ENCODE peak calls at places on chromosomes 12 and 14, in six cellular contexts. One of them, this sample, is unnamed.

GRCh38 chr12:75632452-75632851 is 121.0 kb upstream of the KRR1 start:
- DNase-seq in A673: peak
- DNase-seq in stimulated activated CD4-positive, alpha-beta T cell treated with anti-CD3 and anti-CD28 coated beads, Interleukin-1b, Interleukin-23, amount 100 ng/mL, for 48 hours: no peak
- DNase-seq in uterus: no peak
- DNase-seq in KBM-7: no peak
- DNase-seq in psoas muscle: no peak
- DNase-seq in this sample: no peak

GRCh38 chr12:91852646-91853045 is 293.0 kb downstream of the BTG1 start:
- DNase-seq in A673: no peak
- DNase-seq in stimulated activated CD4-positive, alpha-beta T cell treated with anti-CD3 and anti-CD28 coated beads, Interleukin-1b, Interleukin-23, amount 100 ng/mL, for 48 hours: no peak
- DNase-seq in uterus: no peak
- DNase-seq in KBM-7: no peak
- DNase-seq in psoas muscle: no peak
- DNase-seq in this sample: no peak

GRCh38 chr14:72788972-72789728 is 104.8 kb downstream of the DPF3 start:
- DNase-seq in A673: no peak
- DNase-seq in stimulated activated CD4-positive, alpha-beta T cell treated with anti-CD3 and anti-CD28 coated beads, Interleukin-1b, Interleukin-23, amount 100 ng/mL, for 48 hours: no peak
- DNase-seq in uterus: no peak
- DNase-seq in KBM-7: no peak
- DNase-seq in psoas muscle: no peak
- DNase-seq in this sample: no peak

GRCh38 chr14:68042002-68042401 is 222.4 kb downstream of the RAD51B start:
- DNase-seq in A673: no peak
- DNase-seq in stimulated activated CD4-positive, alpha-beta T cell treated with anti-CD3 and anti-CD28 coated beads, Interleukin-1b, Interleukin-23, amount 100 ng/mL, for 48 hours: no peak
- DNase-seq in uterus: no peak
- DNase-seq in KBM-7: no peak
- DNase-seq in psoas muscle: no peak
- DNase-seq in this sample: no peak

GRCh38 chr14:99118946-99119345 is 153.1 kb downstream of the BCL11B start:
- DNase-seq in A673: no peak
- DNase-seq in stimulated activated CD4-positive, alpha-beta T cell treated with anti-CD3 and anti-CD28 coated beads, Interleukin-1b, Interleukin-23, amount 100 ng/mL, for 48 hours: no peak
- DNase-seq in uterus: no peak
- DNase-seq in KBM-7: no peak
- DNase-seq in psoas muscle: no peak
- DNase-seq in this sample: no peak

GRCh38 chr14:76717508-76717907 is 43.8 kb upstream of the VASH1 start:
- DNase-seq in A673: no peak
- DNase-seq in stimulated activated CD4-positive, alpha-beta T cell treated with anti-CD3 and anti-CD28 coated beads, Interleukin-1b, Interleukin-23, amount 100 ng/mL, for 48 hours: no peak
- DNase-seq in uterus: no peak
- DNase-seq in KBM-7: no peak
- DNase-seq in psoas muscle: no peak
- DNase-seq in this sample: no peak

GRCh38 chr12:57816855-57817151 is 1.7 kb downstream of the AVIL start:
- DNase-seq in A673: no peak
- DNase-seq in stimulated activated CD4-positive, alpha-beta T cell treated with anti-CD3 and anti-CD28 coated beads, Interleukin-1b, Interleukin-23, amount 100 ng/mL, for 48 hours: no peak
- DNase-seq in uterus: peak
- DNase-seq in KBM-7: peak
- DNase-seq in psoas muscle: peak
- DNase-seq in this sample: no peak

GRCh38 chr14:105582639-105583038 is 56.3 kb downstream of the TMEM121 start:
- DNase-seq in A673: peak
- DNase-seq in stimulated activated CD4-positive, alpha-beta T cell treated with anti-CD3 and anti-CD28 coated beads, Interleukin-1b, Interleukin-23, amount 100 ng/mL, for 48 hours: no peak
- DNase-seq in uterus: no peak
- DNase-seq in KBM-7: no peak
- DNase-seq in psoas muscle: peak
- DNase-seq in this sample: no peak

GRCh38 chr12:45986646-45987338 is 3.6 kb downstream of the SCAF11 start:
- DNase-seq in A673: no peak
- DNase-seq in stimulated activated CD4-positive, alpha-beta T cell treated with anti-CD3 and anti-CD28 coated beads, Interleukin-1b, Interleukin-23, amount 100 ng/mL, for 48 hours: no peak
- DNase-seq in uterus: no peak
- DNase-seq in KBM-7: peak
- DNase-seq in psoas muscle: peak
- DNase-seq in this sample: no peak

GRCh38 chr12:110183386-110183785 is 59.2 kb downstream of the IFT81 start:
- DNase-seq in A673: no peak
- DNase-seq in stimulated activated CD4-positive, alpha-beta T cell treated with anti-CD3 and anti-CD28 coated beads, Interleukin-1b, Interleukin-23, amount 100 ng/mL, for 48 hours: no peak
- DNase-seq in uterus: no peak
- DNase-seq in KBM-7: no peak
- DNase-seq in psoas muscle: no peak
- DNase-seq in this sample: no peak

GRCh38 chr12:51004504-51004903 is 21.7 kb downstream of the SLC11A2 start:
- DNase-seq in A673: no peak
- DNase-seq in stimulated activated CD4-positive, alpha-beta T cell treated with anti-CD3 and anti-CD28 coated beads, Interleukin-1b, Interleukin-23, amount 100 ng/mL, for 48 hours: no peak
- DNase-seq in uterus: no peak
- DNase-seq in KBM-7: no peak
- DNase-seq in psoas muscle: no peak
- DNase-seq in this sample: no peak

GRCh38 chr12:28933176-28933575 is 215.9 kb upstream of the FAR2 start:
- DNase-seq in A673: no peak
- DNase-seq in stimulated activated CD4-positive, alpha-beta T cell treated with anti-CD3 and anti-CD28 coated beads, Interleukin-1b, Interleukin-23, amount 100 ng/mL, for 48 hours: no peak
- DNase-seq in uterus: no peak
- DNase-seq in KBM-7: no peak
- DNase-seq in psoas muscle: no peak
- DNase-seq in this sample: no peak